ENCODE peak calls at places on chromosomes 12 and 14, in six cellular contexts. One of them, this sample, is unnamed.

GRCh38 chr14:95137804-95138167 is 19.5 kb downstream of the DICER1 start:
- DNase-seq in tibial artery: no peak
- DNase-seq in cardiac fibroblast: peak
- DNase-seq in left ventricle myocardium inferior: no peak
- DNase-seq in adrenal gland: no peak
- DNase-seq in cardiac muscle cell: no peak
- DNase-seq in this sample: no peak

GRCh38 chr14:106417224-106418049 is 891.1 kb downstream of the TMEM121 start:
- DNase-seq in tibial artery: no peak
- DNase-seq in cardiac fibroblast: peak
- DNase-seq in left ventricle myocardium inferior: peak
- DNase-seq in adrenal gland: no peak
- DNase-seq in cardiac muscle cell: no peak
- DNase-seq in this sample: peak

GRCh38 chr12:28569698-28570411 is 379.6 kb downstream of the CCDC91 start:
- DNase-seq in tibial artery: no peak
- DNase-seq in cardiac fibroblast: peak
- DNase-seq in left ventricle myocardium inferior: no peak
- DNase-seq in adrenal gland: no peak
- DNase-seq in cardiac muscle cell: no peak
- DNase-seq in this sample: peak

GRCh38 chr14:91369628-91370445 is 47.8 kb downstream of the CCDC88C start:
- DNase-seq in tibial artery: no peak
- DNase-seq in cardiac fibroblast: no peak
- DNase-seq in left ventricle myocardium inferior: no peak
- DNase-seq in adrenal gland: no peak
- DNase-seq in cardiac muscle cell: no peak
- DNase-seq in this sample: no peak

GRCh38 chr12:29907486-29907885 is 123.7 kb upstream of the TMTC1 start:
- DNase-seq in tibial artery: no peak
- DNase-seq in cardiac fibroblast: peak
- DNase-seq in left ventricle myocardium inferior: no peak
- DNase-seq in adrenal gland: no peak
- DNase-seq in cardiac muscle cell: no peak
- DNase-seq in this sample: peak

GRCh38 chr14:96741151-96741977 is 55.8 kb upstream of the VRK1 start:
- DNase-seq in tibial artery: no peak
- DNase-seq in cardiac fibroblast: peak
- DNase-seq in left ventricle myocardium inferior: peak
- DNase-seq in adrenal gland: peak
- DNase-seq in cardiac muscle cell: peak
- DNase-seq in this sample: peak

GRCh38 chr14:64625363-64626232 is 75.8 kb downstream of the PPP1R36 start:
- DNase-seq in tibial artery: no peak
- DNase-seq in cardiac fibroblast: no peak
- DNase-seq in left ventricle myocardium inferior: no peak
- DNase-seq in adrenal gland: peak
- DNase-seq in cardiac muscle cell: no peak
- DNase-seq in this sample: no peak

GRCh38 chr14:38255408-38255672 is 553 bp downstream of the CLEC14A start:
- DNase-seq in tibial artery: no peak
- DNase-seq in cardiac fibroblast: peak
- DNase-seq in left ventricle myocardium inferior: peak
- DNase-seq in adrenal gland: no peak
- DNase-seq in cardiac muscle cell: no peak
- DNase-seq in this sample: peak

GRCh38 chr12:130504110-130504835 is 166.6 kb downstream of the PIWIL1 start:
- DNase-seq in tibial artery: no peak
- DNase-seq in cardiac fibroblast: no peak
- DNase-seq in left ventricle myocardium inferior: no peak
- DNase-seq in adrenal gland: no peak
- DNase-seq in cardiac muscle cell: no peak
- DNase-seq in this sample: no peak

GRCh38 chr12:59372971-59373370 is 222.9 kb upstream of the SLC16A7 start:
- DNase-seq in tibial artery: no peak
- DNase-seq in cardiac fibroblast: peak
- DNase-seq in left ventricle myocardium inferior: no peak
- DNase-seq in adrenal gland: no peak
- DNase-seq in cardiac muscle cell: no peak
- DNase-seq in this sample: peak

GRCh38 chr12:130711751-130712150 is 4.3 kb downstream of the RIMBP2 start:
- DNase-seq in tibial artery: no peak
- DNase-seq in cardiac fibroblast: no peak
- DNase-seq in left ventricle myocardium inferior: no peak
- DNase-seq in adrenal gland: peak
- DNase-seq in cardiac muscle cell: no peak
- DNase-seq in this sample: no peak

GRCh38 chr14:26775765-26776577 is 178.1 kb upstream of the NOVA1 start:
- DNase-seq in tibial artery: no peak
- DNase-seq in cardiac fibroblast: peak
- DNase-seq in left ventricle myocardium inferior: no peak
- DNase-seq in adrenal gland: no peak
- DNase-seq in cardiac muscle cell: no peak
- DNase-seq in this sample: peak

GRCh38 chr14:32480337-32480736 is 151.2 kb downstream of the AKAP6 start:
- DNase-seq in tibial artery: no peak
- DNase-seq in cardiac fibroblast: peak
- DNase-seq in left ventricle myocardium inferior: no peak
- DNase-seq in adrenal gland: no peak
- DNase-seq in cardiac muscle cell: no peak
- DNase-seq in this sample: peak

GRCh38 chr12:8781326-8781725 is 41.1 kb upstream of the A2ML1 start:
- DNase-seq in tibial artery: no peak
- DNase-seq in cardiac fibroblast: no peak
- DNase-seq in left ventricle myocardium inferior: no peak
- DNase-seq in adrenal gland: peak
- DNase-seq in cardiac muscle cell: no peak
- DNase-seq in this sample: no peak

GRCh38 chr14:58430156-58430555 is 2.6 kb downstream of the KIAA0586 start:
- DNase-seq in tibial artery: no peak
- DNase-seq in cardiac fibroblast: peak
- DNase-seq in left ventricle myocardium inferior: no peak
- DNase-seq in adrenal gland: no peak
- DNase-seq in cardiac muscle cell: no peak
- DNase-seq in this sample: peak

GRCh38 chr12:75685826-75686225 is 174.4 kb upstream of the KRR1 start:
- DNase-seq in tibial artery: no peak
- DNase-seq in cardiac fibroblast: no peak
- DNase-seq in left ventricle myocardium inferior: no peak
- DNase-seq in adrenal gland: no peak
- DNase-seq in cardiac muscle cell: no peak
- DNase-seq in this sample: no peak

GRCh38 chr12:133080051-133080618 is 588 bp upstream of the ZNF140 start:
- DNase-seq in tibial artery: peak
- DNase-seq in cardiac fibroblast: peak
- DNase-seq in left ventricle myocardium inferior: peak
- DNase-seq in adrenal gland: peak
- DNase-seq in cardiac muscle cell: peak
- DNase-seq in this sample: peak

GRCh38 chr12:614727-615060 is 48.6 kb downstream of the NINJ2 start:
- DNase-seq in tibial artery: no peak
- DNase-seq in cardiac fibroblast: no peak
- DNase-seq in left ventricle myocardium inferior: no peak
- DNase-seq in adrenal gland: no peak
- DNase-seq in cardiac muscle cell: no peak
- DNase-seq in this sample: no peak

GRCh38 chr12:42945927-42946326 is 356.4 kb upstream of the PRICKLE1 start:
- DNase-seq in tibial artery: no peak
- DNase-seq in cardiac fibroblast: no peak
- DNase-seq in left ventricle myocardium inferior: no peak
- DNase-seq in adrenal gland: no peak
- DNase-seq in cardiac muscle cell: no peak
- DNase-seq in this sample: no peak

GRCh38 chr12:27179399-27180214 is 64.5 kb upstream of the STK38L start:
- DNase-seq in tibial artery: no peak
- DNase-seq in cardiac fibroblast: peak
- DNase-seq in left ventricle myocardium inferior: no peak
- DNase-seq in adrenal gland: no peak
- DNase-seq in cardiac muscle cell: no peak
- DNase-seq in this sample: peak

GRCh38 chr12:26651566-26652188 is 181.3 kb downstream of the ITPR2 start:
- DNase-seq in tibial artery: no peak
- DNase-seq in cardiac fibroblast: peak
- DNase-seq in left ventricle myocardium inferior: no peak
- DNase-seq in adrenal gland: peak
- DNase-seq in cardiac muscle cell: peak
- DNase-seq in this sample: peak

GRCh38 chr12:6772331-6772695 is at the start of gene LAG3:
- DNase-seq in tibial artery: no peak
- DNase-seq in cardiac fibroblast: no peak
- DNase-seq in left ventricle myocardium inferior: no peak
- DNase-seq in adrenal gland: no peak
- DNase-seq in cardiac muscle cell: no peak
- DNase-seq in this sample: no peak

GRCh38 chr12:12997734-12998133 is 2.3 kb downstream of the HEBP1 start:
- DNase-seq in tibial artery: no peak
- DNase-seq in cardiac fibroblast: no peak
- DNase-seq in left ventricle myocardium inferior: no peak
- DNase-seq in adrenal gland: no peak
- DNase-seq in cardiac muscle cell: no peak
- DNase-seq in this sample: no peak

GRCh38 chr14:106848330-106849121 is 1322.1 kb downstream of the TMEM121 start:
- DNase-seq in tibial artery: no peak
- DNase-seq in cardiac fibroblast: peak
- DNase-seq in left ventricle myocardium inferior: no peak
- DNase-seq in adrenal gland: peak
- DNase-seq in cardiac muscle cell: no peak
- DNase-seq in this sample: no peak

GRCh38 chr12:112559784-112560183 is 141.0 kb downstream of the PTPN11 start:
- DNase-seq in tibial artery: no peak
- DNase-seq in cardiac fibroblast: no peak
- DNase-seq in left ventricle myocardium inferior: no peak
- DNase-seq in adrenal gland: no peak
- DNase-seq in cardiac muscle cell: no peak
- DNase-seq in this sample: peak

GRCh38 chr12:112570096-112570495 is 151.3 kb downstream of the PTPN11 start:
- DNase-seq in tibial artery: no peak
- DNase-seq in cardiac fibroblast: no peak
- DNase-seq in left ventricle myocardium inferior: no peak
- DNase-seq in adrenal gland: no peak
- DNase-seq in cardiac muscle cell: no peak
- DNase-seq in this sample: no peak

DNA sequence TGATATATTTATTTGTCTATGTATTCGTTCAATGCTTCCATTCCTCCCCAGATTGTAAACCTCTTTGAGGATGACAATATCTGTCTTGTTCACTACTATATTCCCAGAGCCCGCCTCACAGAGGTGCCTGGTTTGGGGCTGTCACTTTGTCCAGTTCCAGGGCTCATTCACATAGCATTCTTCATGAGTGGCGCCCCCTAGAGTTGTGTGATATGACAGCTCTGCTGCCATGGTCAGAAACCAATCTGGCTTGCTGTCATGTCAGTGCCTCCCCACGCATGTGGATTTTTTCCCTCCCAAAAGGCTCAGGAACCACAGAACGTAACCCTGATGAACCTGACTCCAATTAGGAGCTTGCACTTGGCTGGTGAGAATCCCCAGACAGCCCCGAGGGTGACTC is 145.4 kb downstream of the PTPN11 start:
- DNase-seq in tibial artery: no peak
- DNase-seq in cardiac fibroblast: no peak
- DNase-seq in left ventricle myocardium inferior: no peak
- DNase-seq in adrenal gland: no peak
- DNase-seq in cardiac muscle cell: no peak
- DNase-seq in this sample: no peak
- TF ChIP-seq CTCF in tibial artery: no peak
- TF ChIP-seq CTCF in cardiac fibroblast: no peak
- TF ChIP-seq CTCF in left ventricle myocardium inferior: no peak
- TF ChIP-seq CTCF in adrenal gland: no peak
- TF ChIP-seq CTCF in cardiac muscle cell: no peak
- TF ChIP-seq CTCF in this sample: no peak

GRCh38 chr12:96526110-96526509 is 36.7 kb downstream of the CFAP54 start:
- DNase-seq in tibial artery: no peak
- DNase-seq in cardiac fibroblast: no peak
- DNase-seq in left ventricle myocardium inferior: no peak
- DNase-seq in adrenal gland: no peak
- DNase-seq in cardiac muscle cell: no peak
- DNase-seq in this sample: no peak
- H3K4me3 ChIP-seq in tibial artery: no peak
- H3K4me3 ChIP-seq in cardiac fibroblast: no peak
- H3K4me3 ChIP-seq in left ventricle myocardium inferior: no peak
- H3K4me3 ChIP-seq in adrenal gland: no peak
- H3K4me3 ChIP-seq in cardiac muscle cell: no peak
- H3K4me3 ChIP-seq in this sample: no peak

DNA sequence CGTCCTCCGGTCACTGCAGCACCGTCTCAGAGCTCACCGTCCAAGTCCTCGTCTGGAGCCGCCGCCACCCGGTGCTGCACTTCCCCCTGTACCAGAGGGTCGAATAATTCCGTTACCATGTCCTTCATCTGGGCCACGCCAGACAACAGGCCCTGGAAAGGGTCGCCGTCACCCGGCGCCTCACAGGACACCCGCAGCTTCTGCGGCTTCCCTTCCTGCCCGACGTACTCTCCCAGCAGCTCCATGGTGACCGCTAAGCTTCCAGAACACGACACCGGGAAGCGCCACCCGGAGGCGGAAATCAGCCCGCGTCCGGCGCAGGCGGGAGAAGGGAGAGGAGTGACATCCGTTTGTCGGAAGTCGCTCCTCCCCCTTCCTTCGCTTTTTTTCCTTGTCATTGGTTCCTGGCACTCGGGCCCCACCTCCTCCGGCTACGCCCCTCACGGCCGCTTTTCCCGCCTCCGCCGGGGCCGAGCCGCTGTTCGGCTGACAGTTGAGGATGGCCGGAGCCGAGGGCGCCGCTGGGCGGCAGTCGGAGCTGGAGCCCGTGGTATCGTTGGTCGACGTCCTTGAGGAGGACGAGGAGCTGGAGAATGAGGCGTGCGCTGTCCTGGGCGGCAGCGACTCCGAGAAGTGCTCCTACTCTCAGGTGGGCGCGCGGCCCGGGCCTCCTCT is at the start of the genes GON7 and UBR7:
- DNase-seq in tibial artery: peak
- DNase-seq in cardiac fibroblast: peak
- DNase-seq in left ventricle myocardium inferior: peak
- DNase-seq in adrenal gland: peak
- DNase-seq in cardiac muscle cell: peak
- DNase-seq in this sample: peak
- TF ChIP-seq CTCF in tibial artery: peak
- TF ChIP-seq CTCF in cardiac fibroblast: no peak
- TF ChIP-seq CTCF in left ventricle myocardium inferior: peak
- TF ChIP-seq CTCF in adrenal gland: peak
- TF ChIP-seq CTCF in cardiac muscle cell: peak
- TF ChIP-seq CTCF in this sample: peak

DNA sequence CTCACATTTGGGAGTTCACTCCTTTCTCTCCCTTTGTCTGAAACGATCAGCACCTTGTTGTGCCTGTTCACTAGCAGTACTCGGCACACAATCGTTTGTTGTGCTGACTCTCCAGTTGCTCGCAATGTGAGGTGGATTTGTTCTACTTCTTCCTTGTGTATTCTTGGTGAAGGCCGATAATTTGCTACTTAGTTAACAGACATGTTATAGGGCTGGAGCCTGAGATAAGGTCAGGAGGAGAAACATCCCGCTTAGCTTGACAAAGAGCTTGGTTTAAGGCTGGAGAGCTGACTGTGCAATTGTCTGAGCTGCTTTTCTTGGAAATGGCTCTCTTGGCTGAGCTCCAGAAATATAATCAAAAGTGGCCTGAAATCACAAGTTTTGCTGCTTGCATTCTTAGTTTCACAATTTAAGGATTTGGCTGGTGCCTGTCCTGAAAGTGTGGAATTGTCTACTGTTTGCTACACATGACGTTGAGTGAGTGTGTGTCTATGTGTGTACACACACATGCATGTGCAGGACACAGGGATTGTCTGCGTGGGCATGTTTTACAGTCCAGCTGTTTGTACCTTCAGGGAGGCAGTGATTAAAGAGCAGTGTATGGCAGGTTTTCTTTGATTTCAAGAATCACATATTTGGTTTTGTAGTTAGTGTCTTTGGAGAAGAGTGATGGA is 77.7 kb downstream of the ARF6 start:
- DNase-seq in tibial artery: no peak
- DNase-seq in cardiac fibroblast: peak
- DNase-seq in left ventricle myocardium inferior: no peak
- DNase-seq in adrenal gland: no peak
- DNase-seq in cardiac muscle cell: peak
- DNase-seq in this sample: peak
- H3K4me3 ChIP-seq in tibial artery: no peak
- H3K4me3 ChIP-seq in cardiac fibroblast: no peak
- H3K4me3 ChIP-seq in left ventricle myocardium inferior: no peak
- H3K4me3 ChIP-seq in adrenal gland: no peak
- H3K4me3 ChIP-seq in cardiac muscle cell: no peak
- H3K4me3 ChIP-seq in this sample: no peak

This sample was measured in choroid plexus epithelial cell.